ENCODE peak calls at places on chromosomes 12 and 14, in four cellular contexts. S, C, N and T are unnamed samples.

GRCh38 chr12:10276774-10277173 is 30.9 kb upstream of the KLRD1 start:
- ATAC-seq in C (no peak), N (peak), S (no peak), T (no peak)

GRCh38 chr14:85483037-85483436 is 46.9 kb upstream of the FLRT2 start:
- ATAC-seq in S (no peak), C (no peak), N (no peak), T (no peak)

GRCh38 chr12:5083955-5084849 is 40.5 kb downstream of the KCNA5 start:
- ATAC-seq in C (peak), S (no peak), N (no peak), T (no peak)

GRCh38 chr12:100951756-100952155 is 157.2 kb downstream of the ANO4 start:
- ATAC-seq in N (no peak), S (no peak), C (no peak), T (no peak)

GRCh38 chr12:126676426-126676825 is 1590.5 kb upstream of the TMEM132C start:
- ATAC-seq in S (no peak), C (no peak), N (no peak), T (no peak)

GRCh38 chr12:104999347-104999685 is 13.2 kb downstream of the NOPCHAP1 start:
- ATAC-seq in S (no peak), C (no peak), N (no peak), T (no peak)

GRCh38 chr12:89454080-89454848 is 70.3 kb downstream of the GALNT4 start:
- ATAC-seq in C (peak), S (no peak), N (no peak), T (no peak)

GRCh38 chr12:69096669-69097364 is 142.6 kb upstream of the CPSF6 start:
- ATAC-seq in C (no peak), N (no peak), S (no peak), T (no peak)

GRCh38 chr14:66782853-66783252 is 274.9 kb downstream of the GPHN start:
- ATAC-seq in C (no peak), N (no peak), S (no peak), T (no peak)

GRCh38 chr12:100608776-100609175 is 35.3 kb downstream of the GAS2L3 start:
- ATAC-seq in N (peak), S (no peak), C (no peak), T (no peak)

GRCh38 chr14:39406560-39406959 is 25.7 kb downstream of the FBXO33 start:
- ATAC-seq in C (no peak), S (no peak), N (no peak), T (no peak)

GRCh38 chr12:94175763-94176660 is 27.6 kb downstream of the PLXNC1 start:
- ATAC-seq in N (no peak), S (no peak), C (no peak), T (peak)

GRCh38 chr12:27573972-27574371 is 50.0 kb downstream of the PPFIBP1 start:
- ATAC-seq in S (peak), N (no peak), C (no peak), T (no peak)

GRCh38 chr12:5499566-5500325 is 67.8 kb downstream of the NTF3 start:
- ATAC-seq in N (no peak), C (no peak), S (no peak), T (no peak)

GRCh38 chr12:95607642-95608041 is 56.4 kb upstream of the USP44 start:
- ATAC-seq in S (no peak), C (peak), N (no peak), T (no peak)

GRCh38 chr14:100031506-100032281 is 33.5 kb upstream of the EVL start:
- ATAC-seq in C (peak), N (no peak), S (peak), T (no peak)

GRCh38 chr12:55659486-55660385 is 23.0 kb downstream of the OR10P1 start:
- ATAC-seq in N (peak), C (peak), S (peak), T (no peak)

GRCh38 chr12:45895961-45896360 is 94.4 kb downstream of the SCAF11 start:
- ATAC-seq in C (no peak), S (no peak), N (no peak), T (no peak)

GRCh38 chr14:101619484-101619883 is 58.2 kb downstream of the DIO3 start:
- ATAC-seq in S (no peak), C (no peak), N (no peak), T (no peak)

GRCh38 chr14:81662570-81663161 is 129.0 kb upstream of the SEL1L start:
- ATAC-seq in N (no peak), S (no peak), C (no peak), T (no peak)

GRCh38 chr12:62656576-62657362 is 190.1 kb downstream of the MON2 start:
- ATAC-seq in S (no peak), C (no peak), N (no peak), T (no peak)

GRCh38 chr14:69999246-69999645 is 120.0 kb downstream of the SMOC1 start:
- ATAC-seq in C (no peak), N (no peak), S (no peak), T (no peak)

GRCh38 chr12:124642105-124642504 is 74.7 kb upstream of the NCOR2 start:
- ATAC-seq in S (no peak), N (no peak), C (no peak), T (no peak)

GRCh38 chr14:69997849-69998248 is 118.6 kb downstream of the SMOC1 start:
- ATAC-seq in C (no peak), S (no peak), N (no peak), T (no peak)

GRCh38 chr14:61107148-61107641 is 126.2 kb downstream of the SLC38A6 start:
- ATAC-seq in C (peak), N (no peak), S (no peak), T (no peak)

GRCh38 chr14:25953532-25954144 is 644.2 kb downstream of the NOVA1 start:
- ATAC-seq in C (no peak), S (no peak), N (no peak), T (no peak)

GRCh38 chr12:108565976-108566375 is 3.6 kb downstream of the ISCU start:
- ATAC-seq in N (peak), C (no peak), S (no peak), T (peak)

GRCh38 chr14:103232338-103232808 is 101.7 kb upstream of the EIF5 start:
- ATAC-seq in N (no peak), C (no peak), S (peak), T (no peak)

GRCh38 chr14:31927348-31927826 is 149.7 kb upstream of the ARHGAP5 start:
- ATAC-seq in S (peak), C (peak), N (peak), T (no peak)

GRCh38 chr12:89309452-89309802 is 42.9 kb downstream of the DUSP6 start:
- ATAC-seq in S (no peak), N (peak), C (no peak), T (no peak)

GRCh38 chr12:6434205-6435180 is 10.3 kb upstream of the CD27 start:
- ATAC-seq in N (peak), C (no peak), S (no peak), T (peak)

GRCh38 chr14:95386536-95386935 is 66.8 kb upstream of the CLMN start:
- ATAC-seq in C (no peak), N (no peak), S (no peak), T (no peak)

GRCh38 chr12:70883855-70884254 is 36.7 kb downstream of the PTPRR start:
- ATAC-seq in N (no peak), S (no peak), C (no peak), T (no peak)

GRCh38 chr12:45833401-45833800 is 103.9 kb downstream of the ARID2 start:
- ATAC-seq in S (no peak), C (no peak), N (no peak), T (no peak)

GRCh38 chr14:102824832-102825231 is 47.6 kb downstream of the TRAF3 start:
- ATAC-seq in C (peak), S (no peak), N (peak), T (no peak)

GRCh38 chr12:117272690-117273089 is 82.4 kb upstream of the FBXO21 start:
- ATAC-seq in N (no peak), S (no peak), C (no peak), T (no peak)